ENCODE peak calls at places on chromosomes 16 and 17, in six cellular contexts. One of them, this sample, is unnamed. For H3K36me3, the result is how much of the 10 kb centered on the place peaks cover.

GRCh38 chr17:12277827-12278226 is 257.1 kb downstream of the MAP2K4 start:
- DNase-seq in neuronal stem cell: no peak
- DNase-seq in mesendoderm: no peak
- DNase-seq in fibroblast of lung: no peak
- DNase-seq in heart right ventricle: no peak
- DNase-seq in HAP-1: no peak
- DNase-seq in this sample: no peak

GRCh38 chr17:56786989-56787482 is 46.7 kb downstream of the C17orf67 start:
- DNase-seq in neuronal stem cell: no peak
- DNase-seq in mesendoderm: peak
- DNase-seq in fibroblast of lung: peak
- DNase-seq in heart right ventricle: no peak
- DNase-seq in HAP-1: no peak
- DNase-seq in this sample: peak

GRCh38 chr17:17783825-17784598 is 52.8 kb downstream of the SREBF1 start:
- DNase-seq in neuronal stem cell: peak
- DNase-seq in mesendoderm: peak
- DNase-seq in fibroblast of lung: peak
- DNase-seq in heart right ventricle: peak
- DNase-seq in HAP-1: peak
- DNase-seq in this sample: peak

GRCh38 chr16:14424595-14424994 is 205.5 kb downstream of the PARN start:
- DNase-seq in neuronal stem cell: no peak
- DNase-seq in mesendoderm: no peak
- DNase-seq in fibroblast of lung: no peak
- DNase-seq in heart right ventricle: no peak
- DNase-seq in HAP-1: no peak
- DNase-seq in this sample: no peak

GRCh38 chr16:21184834-21185233 is 26.4 kb downstream of the LDAF1 start:
- DNase-seq in neuronal stem cell: no peak
- DNase-seq in mesendoderm: peak
- DNase-seq in fibroblast of lung: no peak
- DNase-seq in heart right ventricle: no peak
- DNase-seq in HAP-1: no peak
- DNase-seq in this sample: no peak

GRCh38 chr16:14510939-14511797 is 118.9 kb downstream of the PARN start:
- DNase-seq in neuronal stem cell: no peak
- DNase-seq in mesendoderm: no peak
- DNase-seq in fibroblast of lung: peak
- DNase-seq in heart right ventricle: no peak
- DNase-seq in HAP-1: no peak
- DNase-seq in this sample: no peak

GRCh38 chr17:57485916-57486315 is 229.6 kb downstream of the MSI2 start:
- DNase-seq in neuronal stem cell: no peak
- DNase-seq in mesendoderm: no peak
- DNase-seq in fibroblast of lung: no peak
- DNase-seq in heart right ventricle: no peak
- DNase-seq in HAP-1: no peak
- DNase-seq in this sample: no peak

GRCh38 chr17:61285483-61286320 is 113.9 kb upstream of the TBX2 start:
- DNase-seq in neuronal stem cell: no peak
- DNase-seq in mesendoderm: peak
- DNase-seq in fibroblast of lung: peak
- DNase-seq in heart right ventricle: peak
- DNase-seq in HAP-1: no peak
- DNase-seq in this sample: no peak

GRCh38 chr17:75695141-75695829 is 26.0 kb upstream of the ITGB4 start:
- DNase-seq in neuronal stem cell: no peak
- DNase-seq in mesendoderm: no peak
- DNase-seq in fibroblast of lung: peak
- DNase-seq in heart right ventricle: no peak
- DNase-seq in HAP-1: no peak
- DNase-seq in this sample: no peak

GRCh38 chr16:4535627-4536108 is 2.9 kb downstream of the CDIP1 start:
- DNase-seq in neuronal stem cell: no peak
- DNase-seq in mesendoderm: no peak
- DNase-seq in fibroblast of lung: no peak
- DNase-seq in heart right ventricle: no peak
- DNase-seq in HAP-1: no peak
- DNase-seq in this sample: no peak

GRCh38 chr16:87173294-87173883 is 143.8 kb downstream of the C16orf95 start:
- DNase-seq in neuronal stem cell: no peak
- DNase-seq in mesendoderm: no peak
- DNase-seq in fibroblast of lung: peak
- DNase-seq in heart right ventricle: no peak
- DNase-seq in HAP-1: no peak
- DNase-seq in this sample: no peak

GRCh38 chr16:64136314-64136713 is 985.5 kb downstream of the CDH11 start:
- DNase-seq in neuronal stem cell: no peak
- DNase-seq in mesendoderm: no peak
- DNase-seq in fibroblast of lung: no peak
- DNase-seq in heart right ventricle: no peak
- DNase-seq in HAP-1: no peak
- DNase-seq in this sample: no peak

GRCh38 chr16:64133396-64133795 is 988.5 kb downstream of the CDH11 start:
- DNase-seq in neuronal stem cell: no peak
- DNase-seq in mesendoderm: no peak
- DNase-seq in fibroblast of lung: no peak
- DNase-seq in heart right ventricle: no peak
- DNase-seq in HAP-1: no peak
- DNase-seq in this sample: no peak

GRCh38 chr16:64136743-64137142 is 985.1 kb downstream of the CDH11 start:
- DNase-seq in neuronal stem cell: no peak
- DNase-seq in mesendoderm: no peak
- DNase-seq in fibroblast of lung: no peak
- DNase-seq in heart right ventricle: no peak
- DNase-seq in HAP-1: no peak
- DNase-seq in this sample: no peak

GRCh38 chr16:64138621-64139020 is 983.2 kb downstream of the CDH11 start:
- DNase-seq in neuronal stem cell: no peak
- DNase-seq in mesendoderm: no peak
- DNase-seq in fibroblast of lung: no peak
- DNase-seq in heart right ventricle: no peak
- DNase-seq in HAP-1: no peak
- DNase-seq in this sample: no peak

DNA sequence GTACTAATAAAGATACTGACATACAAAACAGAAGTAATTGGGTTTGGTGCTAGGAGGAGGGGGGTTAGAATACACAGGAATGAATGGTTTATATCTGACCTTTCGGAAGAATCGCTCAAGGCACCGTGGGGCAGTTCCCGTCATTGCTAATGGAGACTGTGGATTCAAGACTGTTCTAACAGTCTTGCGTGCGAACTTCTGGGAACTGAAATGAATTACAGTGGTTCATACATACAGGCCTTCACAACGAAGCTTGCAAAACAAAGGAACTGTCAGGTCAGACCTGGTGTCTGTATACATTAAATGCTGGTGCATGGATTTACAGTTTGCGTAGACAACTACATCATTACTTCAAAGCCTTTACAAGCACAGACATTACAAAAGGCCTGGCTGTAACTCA is 983.9 kb downstream of the CDH11 start:
- DNase-seq in neuronal stem cell: no peak
- DNase-seq in mesendoderm: no peak
- DNase-seq in fibroblast of lung: no peak
- DNase-seq in heart right ventricle: no peak
- DNase-seq in HAP-1: no peak
- DNase-seq in this sample: no peak
- H3K36me3 ChIP-seq in neuronal stem cell: under half
- H3K36me3 ChIP-seq in mesendoderm: under half
- H3K36me3 ChIP-seq in fibroblast of lung: under half
- H3K36me3 ChIP-seq in heart right ventricle: under half
- H3K36me3 ChIP-seq in HAP-1: under half
- H3K36me3 ChIP-seq in this sample: under half

GRCh38 chr17:78829477-78829876 is 11.1 kb downstream of the USP36 start:
- DNase-seq in neuronal stem cell: no peak
- DNase-seq in mesendoderm: no peak
- DNase-seq in fibroblast of lung: no peak
- DNase-seq in heart right ventricle: no peak
- DNase-seq in HAP-1: no peak
- DNase-seq in this sample: no peak
- H3K36me3 ChIP-seq in neuronal stem cell: under half
- H3K36me3 ChIP-seq in mesendoderm: under half
- H3K36me3 ChIP-seq in fibroblast of lung: under half
- H3K36me3 ChIP-seq in heart right ventricle: half or more
- H3K36me3 ChIP-seq in HAP-1: half or more
- H3K36me3 ChIP-seq in this sample: under half

GRCh38 chr17:81128338-81128737 is 37.0 kb upstream of the PVALEF start:
- DNase-seq in neuronal stem cell: no peak
- DNase-seq in mesendoderm: no peak
- DNase-seq in fibroblast of lung: no peak
- DNase-seq in heart right ventricle: no peak
- DNase-seq in HAP-1: no peak
- DNase-seq in this sample: no peak

GRCh38 chr17:81130385-81131288 is 34.7 kb upstream of the PVALEF start:
- DNase-seq in neuronal stem cell: peak
- DNase-seq in mesendoderm: no peak
- DNase-seq in fibroblast of lung: no peak
- DNase-seq in heart right ventricle: no peak
- DNase-seq in HAP-1: no peak
- DNase-seq in this sample: no peak

GRCh38 chr17:81129711-81130367 is 35.5 kb upstream of the PVALEF start:
- DNase-seq in neuronal stem cell: no peak
- DNase-seq in mesendoderm: no peak
- DNase-seq in fibroblast of lung: no peak
- DNase-seq in heart right ventricle: no peak
- DNase-seq in HAP-1: no peak
- DNase-seq in this sample: no peak

GRCh38 chr17:81128774-81129173 is 36.5 kb upstream of the PVALEF start:
- DNase-seq in neuronal stem cell: no peak
- DNase-seq in mesendoderm: no peak
- DNase-seq in fibroblast of lung: no peak
- DNase-seq in heart right ventricle: no peak
- DNase-seq in HAP-1: no peak
- DNase-seq in this sample: no peak

GRCh38 chr17:81129289-81129688 is 36.0 kb upstream of the PVALEF start:
- DNase-seq in neuronal stem cell: no peak
- DNase-seq in mesendoderm: no peak
- DNase-seq in fibroblast of lung: no peak
- DNase-seq in heart right ventricle: no peak
- DNase-seq in HAP-1: no peak
- DNase-seq in this sample: no peak
- H3K36me3 ChIP-seq in neuronal stem cell: under half
- H3K36me3 ChIP-seq in mesendoderm: under half
- H3K36me3 ChIP-seq in fibroblast of lung: under half
- H3K36me3 ChIP-seq in heart right ventricle: under half
- H3K36me3 ChIP-seq in HAP-1: under half
- H3K36me3 ChIP-seq in this sample: under half

GRCh38 chr16:83539736-83540490 is 267.9 kb upstream of the HSBP1 start:
- DNase-seq in neuronal stem cell: no peak
- DNase-seq in mesendoderm: no peak
- DNase-seq in fibroblast of lung: peak
- DNase-seq in heart right ventricle: no peak
- DNase-seq in HAP-1: no peak
- DNase-seq in this sample: no peak
- H3K36me3 ChIP-seq in neuronal stem cell: under half
- H3K36me3 ChIP-seq in mesendoderm: under half
- H3K36me3 ChIP-seq in fibroblast of lung: under half
- H3K36me3 ChIP-seq in heart right ventricle: under half
- H3K36me3 ChIP-seq in HAP-1: under half
- H3K36me3 ChIP-seq in this sample: under half

GRCh38 chr17:81990836-81991683 is 13.6 kb downstream of the ASPSCR1 start:
- DNase-seq in neuronal stem cell: no peak
- DNase-seq in mesendoderm: no peak
- DNase-seq in fibroblast of lung: no peak
- DNase-seq in heart right ventricle: no peak
- DNase-seq in HAP-1: no peak
- DNase-seq in this sample: peak
- H3K36me3 ChIP-seq in neuronal stem cell: under half
- H3K36me3 ChIP-seq in mesendoderm: under half
- H3K36me3 ChIP-seq in fibroblast of lung: under half
- H3K36me3 ChIP-seq in heart right ventricle: under half
- H3K36me3 ChIP-seq in HAP-1: under half
- H3K36me3 ChIP-seq in this sample: under half

DNA sequence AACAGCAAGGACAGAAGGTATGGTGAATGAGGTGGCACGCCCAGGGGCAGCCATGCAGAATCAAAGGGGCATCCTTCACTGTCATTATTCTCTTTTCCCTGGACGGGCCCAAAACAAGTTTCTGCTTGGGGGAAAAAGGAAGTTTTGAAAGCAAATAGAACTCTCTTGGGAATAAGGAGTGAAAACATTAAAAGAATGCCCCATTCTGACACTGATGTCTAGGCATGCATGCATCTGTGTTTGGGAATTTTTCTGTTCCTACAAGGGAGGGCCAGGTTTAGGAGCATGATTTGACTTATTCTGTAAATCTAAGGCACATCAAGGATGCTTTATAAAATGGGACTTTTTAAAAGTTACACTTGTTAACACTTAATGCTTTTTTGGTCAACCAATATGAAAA is 34.3 kb upstream of the SLC12A3 start:
- DNase-seq in neuronal stem cell: no peak
- DNase-seq in mesendoderm: no peak
- DNase-seq in fibroblast of lung: peak
- DNase-seq in heart right ventricle: no peak
- DNase-seq in HAP-1: no peak
- DNase-seq in this sample: no peak
- H3K36me3 ChIP-seq in neuronal stem cell: under half
- H3K36me3 ChIP-seq in mesendoderm: under half
- H3K36me3 ChIP-seq in fibroblast of lung: under half
- H3K36me3 ChIP-seq in heart right ventricle: under half
- H3K36me3 ChIP-seq in HAP-1: half or more
- H3K36me3 ChIP-seq in this sample: under half

This sample was measured in GM06990.